ENCODE peak calls at places on chromosomes 16 and 17, in five cellular contexts. B is fibroblast of lung; C is stimulated activated effector memory CD8-positive, alpha-beta T cell treated with anti-CD3 and anti-CD28 coated beads, Interleukin-12 subunit alpha, Interleukin-12 subunit beta, amount 100 ng/mL, for 72 hours; M is iris pigment epithelial cell; Y is foreskin fibroblast. K is an unnamed sample.

GRCh38 chr17:29279397-29280070 is 14.4 kb downstream of the NUFIP2 start:
- DNase-seq in Y (no peak), M (no peak), B (no peak), C (no peak), K (no peak)

GRCh38 chr17:49132317-49132698 is 261 bp upstream of the B4GALNT2 start:
- DNase-seq in M (no peak), B (no peak), Y (no peak), C (no peak), K (no peak)

GRCh38 chr16:67129422-67129821 is 19.7 kb downstream of the PHAF1 start:
- DNase-seq in B (no peak), Y (no peak), M (no peak), C (no peak), K (no peak)

GRCh38 chr16:13032911-13033310 is 131.5 kb downstream of the SHISA9 start:
- DNase-seq in M (no peak), B (no peak), Y (no peak), C (no peak), K (no peak)

GRCh38 chr16:57867000-57867561 is 64.8 kb upstream of the KIFC3 start:
- DNase-seq in Y (no peak), C (no peak), M (no peak), B (no peak), K (no peak)

GRCh38 chr17:70073326-70073725 is 1.7 kb upstream of the KCNJ16 start:
- DNase-seq in C (no peak), M (no peak), B (peak), Y (no peak), K (no peak)

GRCh38 chr17:69954241-69954933 is 120.6 kb upstream of the KCNJ16 start:
- DNase-seq in Y (peak), C (no peak), B (no peak), M (peak), K (no peak)

GRCh38 chr16:50466170-50466569 is 82.0 kb upstream of the NKD1 start:
- DNase-seq in B (no peak), M (no peak), Y (no peak), C (no peak), K (no peak)

GRCh38 chr17:30590086-30590485 is 112.9 kb downstream of the GOSR1 start:
- DNase-seq in B (peak), M (peak), Y (no peak), C (no peak), K (no peak)

GRCh38 chr17:42421479-42422332 is 1.4 kb downstream of the CAVIN1 start:
- DNase-seq in M (peak), C (no peak), B (peak), Y (peak), K (no peak)

GRCh38 chr17:20095366-20096080 is 86.4 kb downstream of the SPECC1 start:
- DNase-seq in C (no peak), Y (peak), B (peak), M (peak), K (no peak)

GRCh38 chr17:58947411-58948208 is 159.1 kb downstream of the TRIM37 start:
- DNase-seq in M (no peak), Y (no peak), B (peak), C (no peak), K (no peak)

GRCh38 chr16:12314786-12315185 is 338.3 kb downstream of the SNX29 start:
- DNase-seq in Y (peak), B (peak), M (no peak), C (no peak), K (no peak)

GRCh38 chr17:43418441-43419374 is 19.9 kb downstream of the ARL4D start:
- DNase-seq in Y (peak), C (no peak), M (peak), B (peak), K (no peak)

GRCh38 chr17:77085916-77086432 is 54.8 kb upstream of the SEC14L1 start:
- DNase-seq in B (no peak), C (no peak), M (no peak), Y (no peak), K (no peak)

GRCh38 chr17:69960755-69961154 is 114.3 kb upstream of the KCNJ16 start:
- DNase-seq in C (no peak), B (no peak), Y (peak), M (no peak), K (no peak)

GRCh38 chr17:10699861-10700260 is 2.5 kb downstream of the ADPRM start:
- DNase-seq in Y (no peak), B (no peak), M (peak), C (no peak), K (no peak)

GRCh38 chr16:24635900-24636610 is 93.4 kb upstream of the TNRC6A start:
- DNase-seq in C (no peak), B (peak), Y (peak), M (peak), K (no peak)

GRCh38 chr16:88068476-88069396 is 117.5 kb downstream of the BANP start:
- DNase-seq in C (no peak), Y (no peak), B (no peak), M (no peak), K (no peak)

GRCh38 chr17:77204531-77204930 is 63.8 kb downstream of the SEC14L1 start:
- DNase-seq in C (no peak), M (no peak), Y (no peak), B (no peak), K (no peak)

GRCh38 chr16:85075236-85075924 is 36.9 kb downstream of the CIBAR2 start:
- DNase-seq in Y (no peak), B (no peak), M (no peak), C (no peak), K (no peak)

GRCh38 chr16:8370374-8371015 is 219.8 kb downstream of the TMEM114 start:
- DNase-seq in Y (peak), M (peak), B (peak), C (no peak), K (no peak)